ENCODE peak calls at places on chromosomes 13 and 19, in six cellular contexts. L, A, C, Z, V and P are unnamed samples. For H3K4me1, the result is how much of the 10 kb centered on the place peaks cover.

GRCh38 chr19:50759886-50760285 is 10.4 kb upstream of the GPR32 start:
- DNase-seq in C (peak), V (no peak), L (peak), Z (no peak), A (no peak), P (no peak)

GRCh38 chr13:47598340-47598911 is 402.6 kb downstream of the SUCLA2 start:
- DNase-seq in V (no peak), A (no peak), Z (peak), L (peak), C (peak), P (no peak)

GRCh38 chr19:28827382-28827781 is 385.6 kb downstream of the UQCRFS1 start:
- DNase-seq in C (no peak), L (no peak), V (no peak), Z (no peak), A (no peak), P (no peak)

GRCh38 chr19:16366433-16367268 is 42.0 kb downstream of the KLF2 start:
- DNase-seq in V (no peak), L (no peak), A (no peak), Z (no peak), C (peak), P (no peak)

GRCh38 chr13:27054760-27055159 is 116.9 kb downstream of the USP12 start:
- DNase-seq in Z (no peak), L (no peak), A (no peak), V (no peak), C (no peak), P (no peak)

GRCh38 chr13:112453207-112453829 is 77.2 kb downstream of the SPACA7 start:
- DNase-seq in V (no peak), A (no peak), Z (no peak), C (no peak), L (no peak), P (peak)

GRCh38 chr13:109859216-109859835 is 72.9 kb upstream of the IRS2 start:
- DNase-seq in V (no peak), Z (no peak), A (no peak), C (peak), L (no peak), P (no peak)

GRCh38 chr19:33552928-33553279 is 31.3 kb upstream of the PEPD start:
- DNase-seq in V (no peak), A (no peak), C (no peak), Z (no peak), L (no peak), P (no peak)

GRCh38 chr19:14871619-14872230 is 14.2 kb downstream of the OR7A17 start:
- DNase-seq in V (no peak), A (no peak), L (peak), Z (no peak), C (peak), P (no peak)

GRCh38 chr19:10433131-10433536 is 12.8 kb downstream of the PDE4A start:
- DNase-seq in A (no peak), V (no peak), L (no peak), C (no peak), Z (no peak), P (no peak)

GRCh38 chr13:91904005-91904404 is 505.6 kb downstream of the GPC5 start:
- DNase-seq in L (no peak), V (no peak), A (no peak), C (no peak), Z (peak), P (no peak)

GRCh38 chr13:94154362-94154761 is 325.1 kb downstream of the DCT start:
- DNase-seq in A (no peak), C (no peak), Z (no peak), L (peak), V (no peak), P (no peak)

GRCh38 chr19:37346091-37346490 is 24.8 kb upstream of the ZNF527 start:
- DNase-seq in C (no peak), L (no peak), A (no peak), Z (no peak), V (no peak), P (no peak)

GRCh38 chr19:38880076-38880881 is 2.2 kb upstream of the RINL start:
- DNase-seq in V (no peak), C (no peak), Z (no peak), L (no peak), A (no peak), P (no peak)

GRCh38 chr13:42066542-42066941 is 18.1 kb downstream of the DGKH start:
- DNase-seq in Z (peak), C (peak), L (peak), A (no peak), V (no peak), P (no peak)

GRCh38 chr19:44611812-44612295 is 1.5 kb upstream of the IGSF23 start:
- DNase-seq in L (no peak), C (no peak), A (no peak), V (no peak), Z (no peak), P (no peak)

GRCh38 chr19:43984687-43985000 is 656 bp downstream of the ZNF155 start:
- DNase-seq in C (no peak), A (no peak), Z (no peak), V (no peak), L (no peak), P (no peak)

GRCh38 chr19:15576526-15577156 is 38.4 kb upstream of the CYP4F8 start:
- DNase-seq in C (no peak), A (no peak), Z (no peak), L (no peak), V (no peak), P (no peak)

GRCh38 chr19:17762505-17763229 is 11.4 kb downstream of the FCHO1 start:
- DNase-seq in C (peak), L (peak), Z (peak), A (peak), V (no peak), P (peak)

GRCh38 chr19:18392417-18392816 is 5.0 kb downstream of the LRRC25 start:
- DNase-seq in C (no peak), Z (no peak), V (no peak), A (no peak), L (no peak), P (no peak)

GRCh38 chr13:67120872-67121531 is 109.1 kb downstream of the PCDH9 start:
- DNase-seq in Z (peak), C (no peak), L (peak), V (no peak), A (no peak), P (no peak)

GRCh38 chr19:10836478-10837325 is 690 bp upstream of the TMED1 start:
- DNase-seq in L (no peak), C (no peak), V (no peak), Z (no peak), A (no peak), P (peak)

GRCh38 chr13:75864718-75865117 is 228.6 kb downstream of the LMO7 start:
- DNase-seq in L (peak), A (no peak), V (no peak), C (peak), Z (peak), P (no peak)

GRCh38 chr13:111976474-111977183 is 90.3 kb upstream of the SOX1 start:
- DNase-seq in Z (no peak), C (no peak), V (no peak), A (no peak), L (no peak), P (no peak)

GRCh38 chr13:71290963-71291937 is 575.8 kb downstream of the DACH1 start:
- DNase-seq in C (peak), L (peak), A (no peak), Z (peak), V (no peak), P (no peak)

GRCh38 chr13:71460179-71460578 is 406.8 kb downstream of the DACH1 start:
- DNase-seq in Z (no peak), V (no peak), A (no peak), L (no peak), C (no peak), P (no peak)

GRCh38 chr13:84645196-84646071 is 763.2 kb upstream of the SLITRK1 start:
- DNase-seq in L (peak), V (no peak), A (no peak), C (no peak), Z (peak), P (no peak)

GRCh38 chr19:45769821-45770191 is 754 bp upstream of the SIX5 start:
- DNase-seq in C (peak), L (peak), V (no peak), Z (peak), A (no peak), P (no peak)

GRCh38 chr19:19406878-19407639 is 1.6 kb downstream of the GATAD2A start:
- DNase-seq in C (peak), Z (peak), V (no peak), A (no peak), L (peak), P (no peak)

GRCh38 chr13:21478881-21479808 is 20.0 kb upstream of the ZDHHC20 start:
- DNase-seq in V (no peak), L (peak), Z (peak), A (peak), C (peak), P (no peak)

GRCh38 chr19:40684280-40684679 is 6.2 kb downstream of the NUMBL start:
- DNase-seq in Z (no peak), A (no peak), L (no peak), V (no peak), C (peak), P (no peak)

GRCh38 chr19:13093407-13094284 is 9.0 kb downstream of the LYL1 start:
- DNase-seq in A (peak), Z (peak), C (peak), V (peak), L (peak), P (peak)

GRCh38 chr19:13090511-13091231 is 12.0 kb downstream of the LYL1 start:
- DNase-seq in L (no peak), Z (no peak), V (no peak), A (no peak), C (no peak), P (no peak)

GRCh38 chr19:13092608-13093260 is 9.9 kb downstream of the LYL1 start:
- DNase-seq in A (no peak), L (peak), V (no peak), Z (no peak), C (no peak), P (no peak)

GRCh38 chr19:13091400-13092161 is 11.1 kb downstream of the LYL1 start:
- DNase-seq in L (peak), A (no peak), V (no peak), Z (peak), C (no peak), P (peak)

DNA sequence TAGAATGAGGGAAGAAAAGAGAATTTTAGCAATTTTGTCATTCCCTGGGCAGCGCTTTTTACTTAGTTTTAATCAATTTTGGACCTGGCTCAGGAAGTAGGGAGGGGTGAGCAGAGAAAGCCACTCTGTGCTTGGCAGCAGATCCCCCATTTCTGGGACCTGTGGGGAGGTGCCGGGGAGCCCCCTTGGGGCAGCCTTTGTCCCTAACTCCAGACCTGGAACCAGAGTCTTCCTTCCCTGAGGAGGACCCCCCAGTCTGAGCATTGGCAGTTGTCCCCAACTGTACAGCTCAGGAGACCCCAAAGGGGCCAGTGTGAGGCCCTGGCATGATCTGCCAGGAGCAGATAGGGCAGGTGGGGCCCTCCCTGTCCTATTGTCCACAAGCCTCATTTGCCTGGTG is 10.5 kb downstream of the LYL1 start:
- DNase-seq in L (no peak), V (no peak), A (no peak), Z (no peak), C (no peak), P (no peak)
- H4K91ac ChIP-seq in L (no peak), V (no peak), A (no peak), Z (no peak), C (no peak), P (no peak)

GRCh38 chr19:1245884-1246816 is 2.2 kb upstream of the MIDN start:
- DNase-seq in L (no peak), A (no peak), V (no peak), Z (no peak), C (no peak), P (no peak)

GRCh38 chr19:1247747-1248453 is 483 bp upstream of the MIDN start:
- DNase-seq in A (no peak), V (no peak), Z (peak), C (peak), L (peak), P (peak)

GRCh38 chr19:1245468-1245867 is 2.9 kb upstream of the MIDN start:
- DNase-seq in A (no peak), L (no peak), Z (no peak), C (no peak), V (no peak), P (no peak)

GRCh38 chr19:1243768-1244692 is 2.5 kb downstream of the ATP5F1D start:
- DNase-seq in Z (peak), A (no peak), C (peak), V (no peak), L (peak), P (peak)

DNA sequence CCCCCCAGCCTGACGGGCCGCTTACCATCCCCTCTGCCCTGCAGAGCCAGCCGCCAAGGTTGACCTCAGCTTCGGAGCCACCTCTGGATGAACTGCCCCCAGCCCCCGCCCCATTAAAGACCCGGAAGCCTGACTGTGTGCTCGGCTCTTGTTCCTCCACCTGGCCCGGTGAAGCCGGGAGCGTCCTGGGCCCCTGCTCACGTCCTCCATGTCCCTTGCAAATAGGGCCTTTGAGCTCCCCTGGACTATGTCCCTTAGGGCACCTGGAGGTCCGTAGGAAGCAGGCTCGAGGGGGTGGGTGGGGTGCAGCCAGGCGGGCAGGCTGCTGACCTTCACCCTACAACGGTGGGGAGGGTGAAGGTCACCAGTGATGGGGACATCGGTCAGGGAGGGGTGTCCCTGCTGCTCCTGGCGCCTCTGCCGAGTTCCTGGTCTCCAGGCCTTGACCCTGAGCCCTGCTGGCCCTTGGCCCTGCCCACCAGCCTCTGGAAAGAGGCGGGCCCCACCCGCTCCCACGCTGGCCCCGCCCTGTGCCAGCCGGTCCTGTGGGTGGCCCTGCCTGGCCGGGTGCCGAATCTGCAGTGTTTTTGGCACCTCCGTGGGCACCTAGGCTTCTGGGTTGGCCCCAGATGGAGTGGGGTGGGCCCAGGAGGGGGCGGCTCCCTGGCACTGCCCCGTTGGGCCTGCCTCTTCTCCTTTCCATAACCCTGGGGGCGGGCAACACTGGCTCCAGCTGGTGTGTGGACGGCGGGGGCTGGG is 3.3 kb downstream of the ATP5F1D start:
- DNase-seq in A (no peak), C (peak), L (no peak), Z (no peak), V (no peak), P (no peak)
- H3K4me1 ChIP-seq in A (under half), C (under half), L (under half), Z (half or more), V (under half), P (under half)

DNA sequence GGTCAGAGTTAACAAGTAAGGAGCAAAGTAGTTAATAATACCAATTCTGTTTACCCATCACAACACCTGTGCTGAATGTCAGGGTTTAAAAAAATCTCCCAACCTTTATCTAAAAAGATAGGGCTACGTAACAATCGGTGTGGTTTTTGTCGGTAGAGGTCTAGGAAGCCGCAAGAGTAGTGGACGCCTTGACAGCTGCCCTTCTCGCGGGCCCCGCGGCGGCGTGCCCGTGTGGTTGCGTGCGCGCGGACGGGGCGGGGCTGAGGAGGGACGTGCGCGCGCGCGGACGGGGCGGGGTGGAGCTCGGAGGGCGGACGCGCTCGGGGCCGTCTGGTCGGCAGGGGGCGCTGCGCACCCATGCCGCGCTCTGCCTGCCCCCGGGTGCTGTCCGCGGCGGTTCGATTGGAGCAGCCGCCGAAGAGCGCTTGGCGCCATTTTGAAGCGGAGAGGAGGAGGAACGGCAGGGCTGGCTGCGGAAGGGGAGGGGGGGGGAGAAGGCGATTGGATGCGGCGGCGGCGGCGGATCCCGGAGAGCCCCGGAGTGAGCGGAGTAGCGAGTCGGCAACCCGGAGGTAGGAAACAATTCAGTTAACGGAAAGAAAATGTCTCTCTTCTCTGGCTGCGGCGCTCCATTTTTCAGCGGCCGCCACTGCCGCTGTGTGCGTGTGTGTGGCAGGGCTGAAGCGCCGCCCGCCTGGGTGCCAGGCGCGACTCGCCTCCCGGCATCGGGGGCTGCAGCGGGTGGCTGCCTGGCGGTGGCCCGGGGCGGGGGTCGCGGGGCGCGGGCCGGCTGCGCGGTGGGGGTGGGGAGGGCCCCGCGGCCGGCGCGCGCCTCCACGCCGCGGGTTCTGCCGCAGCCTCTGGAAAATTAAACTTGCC is at the start of gene PDS5B:
- DNase-seq in L (peak), C (peak), A (peak), Z (peak), V (peak), P (peak)
- H4K91ac ChIP-seq in L (peak), C (peak), A (no peak), Z (peak), V (peak), P (no peak)

GRCh38 chr13:28440774-28441532 is 54.0 kb downstream of the FLT1 start:
- DNase-seq in V (no peak), L (no peak), A (no peak), Z (no peak), C (no peak), P (no peak)

GRCh38 chr13:28441533-28441928 is 53.4 kb downstream of the FLT1 start:
- DNase-seq in V (no peak), A (no peak), C (no peak), L (no peak), Z (no peak), P (no peak)

GRCh38 chr13:28438067-28438466 is 56.9 kb downstream of the FLT1 start:
- DNase-seq in L (no peak), V (no peak), Z (no peak), C (no peak), A (no peak), P (no peak)

GRCh38 chr13:28434934-28435333 is 60.0 kb downstream of the FLT1 start:
- DNase-seq in C (no peak), A (no peak), V (no peak), Z (peak), L (peak), P (no peak)

GRCh38 chr13:28438598-28439334 is 56.2 kb downstream of the FLT1 start:
- DNase-seq in Z (no peak), V (no peak), L (no peak), C (no peak), A (no peak), P (peak)
- H3K4me1 ChIP-seq in Z (under half), V (under half), L (under half), C (under half), A (under half), P (under half)

GRCh38 chr13:23643828-23644419 is 73.7 kb downstream of the TNFRSF19 start:
- DNase-seq in C (no peak), Z (no peak), L (no peak), V (no peak), A (no peak), P (no peak)

GRCh38 chr13:23644527-23644926 is 74.3 kb downstream of the TNFRSF19 start:
- DNase-seq in C (no peak), L (peak), Z (no peak), V (no peak), A (no peak), P (no peak)

GRCh38 chr13:23639672-23640275 is 69.6 kb downstream of the TNFRSF19 start:
- DNase-seq in C (no peak), Z (no peak), L (no peak), A (no peak), V (no peak), P (no peak)

GRCh38 chr13:23645851-23646250 is 75.6 kb downstream of the TNFRSF19 start:
- DNase-seq in C (no peak), L (no peak), Z (no peak), V (no peak), A (no peak), P (no peak)

GRCh38 chr13:23642110-23642509 is 71.9 kb downstream of the TNFRSF19 start:
- DNase-seq in Z (no peak), V (no peak), A (no peak), C (no peak), L (peak), P (no peak)
- H4K91ac ChIP-seq in Z (no peak), V (no peak), A (no peak), C (no peak), L (no peak), P (no peak)